ENCODE peak calls at places on chromosomes 5 and 9, in six cellular contexts. F, O, D, E, B and G are unnamed samples.

GRCh38 chr5:4994994-4995393 is 145.1 kb upstream of the ADAMTS16 start:
- DNase-seq in F (peak; percentile 91), O (no peak), D (no peak), E (no peak), B (no peak), G (peak; percentile 40)

GRCh38 chr9:91207889-91208651 is 153.6 kb downstream of the AUH start:
- DNase-seq in F (peak; percentile 71), O (no peak), D (no peak), E (no peak), B (no peak), G (no peak)

GRCh38 chr5:116370149-116370548 is 204.5 kb downstream of the SEMA6A start:
- DNase-seq in F (no peak), O (no peak), D (no peak), E (no peak), B (no peak), G (no peak)

GRCh38 chr5:174532453-174533126 is 191.8 kb upstream of the MSX2 start:
- DNase-seq in F (peak; percentile 96), O (no peak), D (peak; percentile 89), E (peak; percentile 94), B (peak; percentile 58), G (peak; percentile 88)

GRCh38 chr9:116842658-116843057 is 155.6 kb downstream of the TRIM32 start:
- DNase-seq in F (no peak), O (no peak), D (peak; percentile 41), E (no peak), B (no peak), G (no peak)

GRCh38 chr9:29750062-29750461 is 2176.8 kb upstream of the C9orf72 start:
- DNase-seq in F (peak; percentile 1), O (no peak), D (no peak), E (no peak), B (no peak), G (no peak)

GRCh38 chr5:370311-370958 is 48.9 kb downstream of the AHRR start:
- DNase-seq in F (no peak), O (no peak), D (no peak), E (no peak), B (no peak), G (no peak)

GRCh38 chr9:36074870-36075532 is 38.3 kb downstream of the RECK start:
- DNase-seq in F (peak; percentile 75), O (no peak), D (no peak), E (peak; percentile 23), B (peak; percentile 71), G (peak; percentile 18)

GRCh38 chr9:129254566-129255287 is 76.7 kb upstream of the IER5L start:
- DNase-seq in F (no peak), O (no peak), D (no peak), E (no peak), B (no peak), G (no peak)

GRCh38 chr9:7560669-7561305 is 238.8 kb downstream of the DMAC1 start:
- DNase-seq in F (no peak), O (no peak), D (peak; percentile 8), E (no peak), B (no peak), G (no peak)

GRCh38 chr9:136122425-136123383 is 4.0 kb upstream of the TMEM250 start:
- DNase-seq in F (peak; percentile 74), O (peak; percentile 78), D (peak; percentile 89), E (peak; percentile 59), B (peak; percentile 76), G (no peak)

GRCh38 chr9:137672907-137673791 is 54.3 kb downstream of the EHMT1 start:
- DNase-seq in F (peak; percentile 86), O (peak; percentile 35), D (peak; percentile 77), E (peak; percentile 68), B (peak; percentile 54), G (peak; percentile 37)

GRCh38 chr9:114769664-114770063 is 36.2 kb downstream of the TNFSF15 start:
- DNase-seq in F (peak; percentile 63), O (no peak), D (no peak), E (no peak), B (no peak), G (no peak)

GRCh38 chr9:23822331-23823169 is 3.5 kb downstream of the ELAVL2 start:
- DNase-seq in F (no peak), O (no peak), D (peak; percentile 51), E (no peak), B (no peak), G (no peak)

GRCh38 chr9:82354260-82354659 is 365.7 kb downstream of the SPATA31D1 start:
- DNase-seq in F (peak; percentile 94), O (no peak), D (no peak), E (no peak), B (no peak), G (no peak)

GRCh38 chr9:36862206-36863145 is 171.6 kb downstream of the PAX5 start:
- DNase-seq in F (peak; percentile 66), O (no peak), D (peak; percentile 42), E (peak; percentile 55), B (no peak), G (no peak)

GRCh38 chr5:146025108-146025507 is 80.3 kb downstream of the PLAC8L1 start:
- DNase-seq in F (no peak), O (no peak), D (no peak), E (no peak), B (peak; percentile 37), G (no peak)

GRCh38 chr5:120062515-120062917 is 401.6 kb upstream of the PRR16 start:
- DNase-seq in F (peak; percentile 31), O (no peak), D (peak; percentile 12), E (no peak), B (no peak), G (no peak)

GRCh38 chr9:115808695-115809094 is 344.9 kb upstream of the PAPPA start:
- DNase-seq in F (no peak), O (no peak), D (no peak), E (no peak), B (no peak), G (no peak)
- H3K27ac ChIP-seq in F (no peak overlapping the region), O (no peak overlapping the region), D (no peak overlapping the region), E (no peak overlapping the region), B (no peak overlapping the region), G (no peak overlapping the region)

DNA sequence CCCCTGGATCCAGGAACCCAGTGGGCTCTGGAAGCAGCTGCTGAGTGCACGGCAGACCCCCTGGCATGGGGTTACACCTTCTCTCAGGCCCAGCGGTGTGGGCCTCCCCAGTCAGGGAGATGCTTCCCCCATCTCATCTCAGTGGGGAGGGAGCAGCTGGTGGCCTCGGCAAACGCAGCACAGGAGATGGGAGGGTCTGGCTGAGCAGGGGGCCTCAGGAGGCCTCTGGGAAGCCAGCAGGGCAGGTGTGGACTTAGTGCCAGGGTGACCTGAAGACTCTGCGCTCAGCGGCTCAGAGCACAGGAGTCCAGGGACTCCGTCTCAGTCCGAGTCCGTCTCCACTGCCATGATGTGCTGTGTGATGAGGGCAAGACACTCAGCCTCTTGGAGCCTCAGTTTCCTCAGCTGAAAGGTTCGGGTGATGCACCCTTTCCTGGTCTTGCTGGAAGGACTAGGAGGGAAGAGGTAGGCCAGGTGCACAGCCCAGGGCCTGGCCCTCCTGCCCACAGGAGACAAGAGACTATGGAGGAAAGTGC is 100.6 kb downstream of the GTF3C4 start:
- DNase-seq in F (no peak), O (no peak), D (no peak), E (no peak), B (no peak), G (no peak)
- H3K4me3 ChIP-seq in F (peak overlapping the region; percentile 91), O (peak overlapping the region; percentile 96), D (peak overlapping the region; percentile 72), E (no peak overlapping the region), B (peak overlapping the region; percentile 89), G (no peak overlapping the region)

DNA sequence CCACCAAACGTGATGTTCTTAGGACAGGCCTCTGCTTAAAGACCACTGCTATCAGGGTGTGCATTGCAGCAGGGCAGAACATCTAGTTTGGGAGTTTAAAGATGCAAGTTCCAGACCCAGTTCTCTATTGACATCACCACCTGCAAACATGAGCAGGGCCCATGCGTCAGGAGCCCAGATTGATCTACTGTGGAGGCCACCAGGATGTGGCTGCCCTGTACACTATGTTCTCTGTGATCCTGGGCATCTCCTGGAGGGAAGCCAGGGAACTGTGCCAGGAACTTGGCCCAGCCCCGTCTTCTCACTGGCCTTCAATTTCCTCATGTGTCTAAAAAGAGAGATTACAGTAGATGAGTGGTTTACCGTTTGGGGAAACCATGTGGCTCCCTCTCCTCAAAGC is 87.1 kb downstream of the PDE6A start:
- DNase-seq in F (no peak), O (no peak), D (no peak), E (peak; percentile 58), B (peak; percentile 89), G (no peak)
- H3K27ac ChIP-seq in F (no peak overlapping the region), O (no peak overlapping the region), D (no peak overlapping the region), E (peak overlapping the region; percentile 75), B (peak overlapping the region; percentile 90), G (no peak overlapping the region)

DNA sequence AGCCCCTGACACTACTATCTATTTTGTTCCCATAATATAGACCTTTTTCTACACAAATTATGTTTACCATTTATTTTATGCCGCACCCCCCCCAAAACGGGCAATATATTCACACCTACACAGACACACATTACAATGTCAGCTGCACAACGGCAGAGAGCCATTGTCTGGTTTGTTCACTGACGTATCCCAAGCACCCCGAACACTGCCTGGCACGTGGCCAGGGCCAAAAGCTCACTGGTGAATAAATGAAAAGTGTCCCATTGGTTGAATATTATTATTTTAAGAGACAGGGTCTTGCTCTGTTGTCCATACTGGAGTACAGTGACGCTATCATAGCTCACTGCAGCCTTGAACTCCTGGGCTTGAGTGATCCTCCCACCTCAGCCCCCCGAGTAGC is 150.5 kb downstream of the GNAQ start:
- DNase-seq in F (no peak), O (no peak), D (no peak), E (no peak), B (no peak), G (no peak)
- H3K4me3 ChIP-seq in F (no peak overlapping the region), O (no peak overlapping the region), D (no peak overlapping the region), E (no peak overlapping the region), B (no peak overlapping the region), G (no peak overlapping the region)

GRCh38 chr9:134436356-134436717 is 110.1 kb downstream of the RXRA start:
- DNase-seq in F (no peak), O (no peak), D (no peak), E (no peak), B (no peak), G (no peak)

GRCh38 chr9:134436926-134437325 is 110.7 kb downstream of the RXRA start:
- DNase-seq in F (no peak), O (no peak), D (no peak), E (no peak), B (no peak), G (no peak)

GRCh38 chr9:134439368-134439784 is 113.1 kb downstream of the RXRA start:
- DNase-seq in F (no peak), O (no peak), D (no peak), E (no peak), B (no peak), G (no peak)

GRCh38 chr9:134438204-134438788 is 112.0 kb downstream of the RXRA start:
- DNase-seq in F (no peak), O (no peak), D (peak; percentile 22), E (no peak), B (no peak), G (no peak)

GRCh38 chr9:134437417-134438203 is 111.4 kb downstream of the RXRA start:
- DNase-seq in F (no peak), O (no peak), D (peak; percentile 61), E (no peak), B (no peak), G (no peak)
- H3K27ac ChIP-seq in F (no peak overlapping the region), O (no peak overlapping the region), D (no peak overlapping the region), E (no peak overlapping the region), B (peak overlapping the region; percentile 40), G (peak overlapping the region; percentile 60)